ENCODE peak calls at places on chromosomes 2 and 18, in seven cellular contexts. L is stomach, Y is astrocyte of the cerebellum, F is kidney, V is GM12865, G is A549, M is progenitor cell of endocrine pancreas. W is an unnamed sample.

GRCh38 chr2:120818441-120818920 is 82.8 kb downstream of the GLI2 start:
- DNase-seq in L (no peak), Y (peak), F (peak), V (no peak), G (peak), M (no peak), W (no peak)

GRCh38 chr2:237167934-237168333 is 82.2 kb downstream of the COPS8 start:
- DNase-seq in L (no peak), Y (no peak), F (no peak), V (no peak), G (no peak), M (no peak), W (no peak)

GRCh38 chr2:177026253-177026652 is 186.3 kb upstream of the HNRNPA3 start:
- DNase-seq in L (no peak), Y (no peak), F (no peak), V (no peak), G (no peak), M (no peak), W (no peak)

GRCh38 chr2:76612764-76613163 is 902.0 kb upstream of the GCFC2 start:
- DNase-seq in L (no peak), Y (no peak), F (no peak), V (no peak), G (no peak), M (no peak), W (no peak)

GRCh38 chr2:207505180-207505579 is 24.6 kb upstream of the CREB1 start:
- DNase-seq in L (no peak), Y (no peak), F (no peak), V (no peak), G (no peak), M (no peak), W (no peak)

GRCh38 chr2:70440621-70441020 is 113.0 kb downstream of the TGFA start:
- DNase-seq in L (no peak), Y (no peak), F (no peak), V (no peak), G (no peak), M (no peak), W (no peak)

GRCh38 chr2:143171817-143172216 is 42.6 kb downstream of the ARHGAP15 start:
- DNase-seq in L (no peak), Y (no peak), F (no peak), V (no peak), G (no peak), M (no peak), W (no peak)

GRCh38 chr18:28584726-28585125 is 407.8 kb upstream of the CDH2 start:
- DNase-seq in L (no peak), Y (peak), F (no peak), V (no peak), G (no peak), M (no peak), W (no peak)

GRCh38 chr2:19178175-19178574 is 180.2 kb downstream of the OSR1 start:
- DNase-seq in L (no peak), Y (no peak), F (no peak), V (no peak), G (no peak), M (no peak), W (no peak)

GRCh38 chr2:215624423-215624829 is 188.6 kb upstream of the FN1 start:
- DNase-seq in L (no peak), Y (peak), F (no peak), V (no peak), G (no peak), M (no peak), W (no peak)

GRCh38 chr2:241935774-241936173 is 66.2 kb downstream of the RTP5 start:
- DNase-seq in L (peak), Y (no peak), F (no peak), V (no peak), G (no peak), M (no peak), W (no peak)

GRCh38 chr2:136020831-136021230 is 35.4 kb upstream of the DARS1 start:
- DNase-seq in L (no peak), Y (no peak), F (no peak), V (peak), G (no peak), M (no peak), W (no peak)

GRCh38 chr18:63511285-63511684 is 30.9 kb upstream of the SERPINB12 start:
- DNase-seq in L (no peak), Y (peak), F (no peak), V (peak), G (peak), M (peak), W (no peak)

GRCh38 chr2:71856709-71857525 is 290.7 kb downstream of the CYP26B1 start:
- DNase-seq in L (no peak), Y (no peak), F (no peak), V (peak), G (no peak), M (no peak), W (no peak)

GRCh38 chr2:240840435-240841060 is 20.5 kb upstream of the KIF1A start:
- DNase-seq in L (peak), Y (peak), F (peak), V (peak), G (peak), M (peak), W (peak)

GRCh38 chr2:213476641-213477040 is 192.4 kb downstream of the SPAG16 start:
- DNase-seq in L (no peak), Y (no peak), F (no peak), V (no peak), G (no peak), M (no peak), W (no peak)

GRCh38 chr2:36489296-36489695 is 108.7 kb downstream of the FEZ2 start:
- DNase-seq in L (no peak), Y (no peak), F (no peak), V (no peak), G (no peak), M (no peak), W (no peak)

GRCh38 chr2:104788721-104789446 is 65.0 kb upstream of the POU3F3 start:
- DNase-seq in L (no peak), Y (no peak), F (no peak), V (no peak), G (no peak), M (no peak), W (no peak)

DNA sequence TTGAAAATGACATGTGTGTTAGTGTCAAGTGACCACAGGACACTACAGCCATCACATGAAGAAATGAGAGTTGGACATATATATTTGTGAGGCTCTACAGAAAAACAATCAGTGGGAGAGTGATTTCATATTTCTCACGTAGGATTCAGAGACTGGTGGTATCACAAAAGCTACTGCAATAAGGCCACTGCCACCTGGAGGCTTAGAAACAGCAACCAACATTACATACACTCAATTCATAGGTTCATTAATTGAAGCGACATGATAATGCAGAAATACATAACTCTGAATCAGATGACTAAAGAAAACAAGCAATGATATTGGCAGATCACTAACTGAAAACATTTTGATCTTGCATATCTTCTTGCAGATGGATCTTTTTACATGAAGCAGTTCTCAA is 248.1 kb upstream of the KLHL14 start:
- DNase-seq in L (no peak), Y (no peak), F (no peak), V (no peak), G (no peak), M (no peak), W (no peak)
- TF ChIP-seq CTCF in L (no peak), Y (no peak), F (no peak), V (no peak), G (no peak), M (no peak), W (no peak)

GRCh38 chr2:74739129-74739528 is 85.1 kb downstream of the SEMA4F start:
- DNase-seq in L (no peak), Y (no peak), F (no peak), V (no peak), G (no peak), M (no peak), W (no peak)

GRCh38 chr2:74741651-74742050 is 87.6 kb downstream of the SEMA4F start:
- DNase-seq in L (no peak), Y (no peak), F (no peak), V (no peak), G (no peak), M (no peak), W (no peak)

GRCh38 chr2:74741076-74741460 is 87.0 kb downstream of the SEMA4F start:
- DNase-seq in L (no peak), Y (no peak), F (no peak), V (no peak), G (peak), M (no peak), W (no peak)

GRCh38 chr2:74739733-74740241 is 85.7 kb downstream of the SEMA4F start:
- DNase-seq in L (no peak), Y (no peak), F (no peak), V (no peak), G (no peak), M (no peak), W (no peak)

DNA sequence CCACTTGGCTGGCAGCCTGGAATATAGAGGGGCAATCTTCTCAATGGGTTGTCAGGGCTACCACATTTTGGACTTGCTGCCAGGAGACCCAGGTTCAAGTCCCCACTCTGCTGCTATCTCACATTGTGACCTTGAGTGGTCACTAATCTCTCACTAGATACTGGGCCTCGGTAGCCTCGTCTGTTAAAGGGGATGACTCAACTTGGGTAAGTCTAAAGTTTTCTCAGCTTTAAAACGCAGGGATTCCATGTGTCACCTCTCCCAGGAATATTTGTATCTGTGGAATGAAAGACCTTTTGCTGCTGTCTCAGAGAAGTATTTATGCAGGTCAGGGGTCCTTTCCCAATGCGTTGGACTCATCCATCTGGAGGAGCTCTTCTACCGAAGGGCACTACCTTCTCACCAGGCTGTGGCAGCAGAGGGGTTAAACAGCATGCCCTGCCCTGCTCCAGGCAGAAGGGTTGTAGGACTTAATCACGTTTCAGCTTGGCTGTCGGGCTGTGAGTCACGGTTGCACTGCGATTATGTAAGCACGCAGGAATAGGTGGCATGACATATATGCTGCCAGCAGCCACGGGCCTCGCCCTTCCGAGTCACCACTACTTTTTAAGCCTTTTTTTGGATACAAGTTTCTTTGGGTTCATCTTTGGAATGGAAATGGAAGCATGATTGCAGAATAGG is 86.5 kb downstream of the SEMA4F start:
- DNase-seq in L (peak), Y (peak), F (peak), V (no peak), G (peak), M (no peak), W (no peak)
- TF ChIP-seq CTCF in L (no peak), Y (no peak), F (no peak), V (no peak), G (no peak), M (no peak), W (no peak)

DNA sequence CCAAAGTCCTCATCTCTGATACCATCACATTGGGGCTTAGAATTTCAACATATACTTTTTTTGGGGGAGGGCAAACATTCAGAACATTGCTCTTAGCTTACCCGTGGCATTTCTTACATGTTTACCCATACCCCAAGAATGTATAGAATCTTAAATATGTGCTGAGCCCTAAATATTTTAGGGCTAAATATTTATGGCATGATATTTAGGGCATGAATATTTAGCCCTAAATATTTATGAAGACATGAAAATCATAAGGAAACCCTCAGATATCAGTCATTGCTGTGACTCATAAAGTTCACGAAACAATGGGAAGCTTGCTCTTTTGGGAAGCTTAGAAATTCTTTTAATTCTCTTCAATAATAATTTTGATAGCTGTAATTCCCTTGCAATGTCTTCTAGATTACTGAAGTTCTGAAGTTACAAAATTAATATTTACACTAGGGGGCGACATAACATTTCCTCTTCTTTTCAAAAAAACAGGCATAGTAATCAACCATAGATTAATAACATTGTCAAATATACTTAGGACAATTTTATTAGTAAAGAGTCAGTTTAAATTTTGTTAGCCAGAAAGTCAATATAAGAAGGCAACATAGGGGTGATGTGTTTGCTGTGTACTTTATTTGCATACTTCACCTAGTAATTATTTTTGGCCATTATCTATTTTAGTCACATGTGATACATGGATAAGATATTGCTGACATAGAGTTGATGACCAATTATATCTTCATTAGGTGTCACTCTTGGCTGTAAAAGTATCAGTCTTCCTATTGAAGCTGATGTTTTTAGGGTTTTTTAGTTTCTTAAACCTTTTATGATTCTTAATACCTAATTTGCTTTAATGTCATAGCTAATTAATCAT is 13.1 kb downstream of the ZNF804A start:
- DNase-seq in L (no peak), Y (no peak), F (no peak), V (peak), G (no peak), M (no peak), W (no peak)
- TF ChIP-seq CTCF in L (peak), Y (no peak), F (no peak), V (peak), G (peak), M (peak), W (peak)

GRCh38 chr2:160269803-160270570 is 69.9 kb upstream of the ITGB6 start:
- DNase-seq in L (peak), Y (peak), F (peak), V (peak), G (peak), M (peak), W (peak)

GRCh38 chr2:160271166-160272086 is 71.4 kb upstream of the ITGB6 start:
- DNase-seq in L (no peak), Y (no peak), F (peak), V (no peak), G (no peak), M (no peak), W (no peak)

GRCh38 chr2:160268382-160268781 is 68.3 kb upstream of the ITGB6 start:
- DNase-seq in L (no peak), Y (no peak), F (no peak), V (no peak), G (no peak), M (no peak), W (no peak)

GRCh38 chr2:160269365-160269764 is 69.3 kb upstream of the ITGB6 start:
- DNase-seq in L (no peak), Y (no peak), F (no peak), V (no peak), G (no peak), M (no peak), W (no peak)

GRCh38 chr2:160270571-160271113 is 70.6 kb upstream of the ITGB6 start:
- DNase-seq in L (peak), Y (no peak), F (peak), V (no peak), G (peak), M (no peak), W (no peak)
- TF ChIP-seq CTCF in L (no peak), Y (peak), F (no peak), V (no peak), G (no peak), M (no peak), W (no peak)

DNA sequence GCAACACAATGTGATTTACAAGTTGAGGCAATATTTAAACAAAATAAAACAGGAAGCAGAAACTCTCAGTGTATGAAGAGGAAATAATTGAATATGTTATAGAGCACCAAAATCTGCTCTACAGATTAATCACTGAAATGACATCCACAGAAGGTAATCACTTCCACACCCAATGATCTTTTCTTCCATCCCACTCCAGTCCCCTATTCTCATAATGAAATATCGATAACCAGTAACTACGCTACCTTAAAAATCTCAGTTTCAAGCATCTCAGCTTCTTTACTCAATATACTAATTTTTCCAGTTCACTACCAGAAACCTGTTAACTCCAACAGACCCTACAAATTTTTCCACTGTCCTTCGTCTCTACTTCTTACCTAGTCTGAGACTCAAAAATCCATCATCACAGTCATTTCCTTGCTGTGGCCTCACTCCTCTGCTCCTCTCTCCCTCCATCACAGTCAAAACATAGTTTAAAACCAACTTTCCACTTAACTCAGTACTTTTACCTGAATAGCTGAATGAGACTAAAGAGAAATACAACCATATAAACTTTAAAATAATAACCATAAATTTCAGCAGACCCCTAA is 67.1 kb downstream of the MEMO1 start:
- DNase-seq in L (no peak), Y (no peak), F (no peak), V (no peak), G (no peak), M (no peak), W (no peak)
- TF ChIP-seq CTCF in L (no peak), Y (no peak), F (no peak), V (no peak), G (no peak), M (no peak), W (no peak)

DNA sequence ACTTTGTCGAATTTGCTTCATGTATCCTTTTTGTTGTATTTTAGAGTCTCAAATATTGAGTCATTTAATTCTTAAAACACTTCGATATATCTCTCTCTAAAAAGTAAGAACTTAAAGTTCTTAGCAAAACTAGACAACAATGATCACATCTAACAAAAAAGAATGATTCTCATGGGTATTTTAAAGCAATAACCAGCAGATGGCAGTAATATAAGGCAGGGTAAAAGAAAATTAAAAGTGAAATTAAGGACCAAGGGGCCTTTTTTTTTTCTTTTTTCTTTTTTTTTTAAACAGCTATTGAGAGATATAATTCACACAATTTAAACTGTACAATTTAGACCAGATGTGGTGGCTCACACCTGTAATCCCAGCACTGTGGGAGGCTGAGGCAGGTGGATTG is 9.9 kb upstream of the AOX1 start:
- DNase-seq in L (no peak), Y (no peak), F (no peak), V (peak), G (no peak), M (no peak), W (no peak)
- TF ChIP-seq CTCF in L (peak), Y (no peak), F (peak), V (peak), G (peak), M (peak), W (peak)

GRCh38 chr2:139480251-139480650 is 700.1 kb upstream of the NXPH2 start:
- DNase-seq in L (no peak), Y (no peak), F (no peak), V (no peak), G (no peak), M (no peak), W (no peak)

DNA sequence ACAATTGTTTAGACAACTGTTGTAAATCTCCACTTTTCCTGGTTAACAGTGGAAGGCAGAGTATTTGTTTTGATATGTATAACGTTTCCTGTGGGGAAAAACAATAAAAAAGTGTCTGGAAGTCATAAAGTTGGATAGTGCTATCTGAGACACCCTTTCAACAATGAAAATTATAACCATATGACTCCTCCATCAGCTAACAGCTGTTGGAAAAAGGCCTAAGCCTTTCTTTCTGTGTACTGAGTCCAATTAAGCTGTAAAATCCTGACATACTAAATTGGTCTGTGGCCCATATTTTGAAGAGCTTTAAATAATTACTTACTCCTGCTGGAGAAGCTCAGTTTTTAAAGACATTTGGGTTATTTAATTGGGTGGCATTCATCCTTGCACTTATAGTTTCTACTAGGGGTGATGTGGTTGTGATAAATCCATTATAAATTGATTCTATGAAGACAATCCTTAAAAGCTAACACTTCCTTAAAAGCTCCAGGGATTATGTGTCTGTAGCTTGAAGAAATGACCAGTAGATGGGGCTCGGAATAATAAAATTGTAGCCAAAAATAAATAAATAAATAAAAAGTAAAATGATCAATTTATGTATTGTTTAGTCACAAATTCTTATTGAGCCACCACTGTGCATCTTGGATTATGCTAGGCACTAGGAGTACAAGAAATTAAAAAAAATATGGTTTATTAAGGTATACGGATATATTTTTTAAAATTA is 698.2 kb upstream of the NXPH2 start:
- DNase-seq in L (no peak), Y (no peak), F (no peak), V (no peak), G (no peak), M (no peak), W (no peak)
- TF ChIP-seq CTCF in L (no peak), Y (no peak), F (no peak), V (no peak), G (no peak), M (no peak), W (no peak)

DNA sequence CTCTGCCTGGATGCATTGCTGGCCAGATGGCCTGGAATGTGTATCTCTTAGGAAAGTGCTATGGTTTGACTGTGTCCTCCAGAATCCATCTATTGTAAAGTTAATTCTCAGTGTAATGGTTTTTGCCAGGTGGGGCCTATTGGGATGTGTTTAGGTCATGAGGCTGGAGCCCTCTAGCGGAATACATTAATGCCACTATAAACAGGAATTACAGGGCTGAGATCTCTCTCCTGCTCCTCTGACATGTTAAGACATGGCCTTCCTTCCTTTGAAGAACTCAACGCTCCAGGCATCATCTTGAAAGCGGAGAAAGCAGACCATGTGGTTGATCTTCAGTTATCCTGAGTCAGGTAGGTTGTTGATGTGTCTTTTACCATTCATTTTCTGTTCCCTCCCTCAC is 276.4 kb downstream of the RPIA start:
- DNase-seq in L (no peak), Y (no peak), F (no peak), V (peak), G (no peak), M (no peak), W (no peak)
- TF ChIP-seq CTCF in L (no peak), Y (no peak), F (no peak), V (no peak), G (peak), M (peak), W (no peak)

W was measured in GM13977.